ENCODE peak calls at places on chromosomes 1 and 21, in seven cellular contexts. R is mucosa of gallbladder; J is T-cell; T is fibroblast of lung; G is tibial nerve; X is effector memory CD4-positive, alpha-beta T cell; K is activated T-helper 9 cell treated with anti-CD3 and anti-CD28 coated beads, Interleukin-2, amount 50 U/mL, for 16 hours. P is an unnamed sample.

GRCh38 chr21:39375446-39375845 is 26.6 kb upstream of the HMGN1 start:
- DNase-seq in T (no peak), K (no peak), X (no peak), G (no peak), R (no peak), J (no peak), P (no peak)

GRCh38 chr1:42682739-42683529 is 716 bp downstream of the YBX1 start:
- DNase-seq in X (peak), T (peak), K (peak), G (peak), J (peak), R (peak), P (no peak)

GRCh38 chr1:89149229-89149628 is 23.3 kb upstream of the GBP2 start:
- DNase-seq in G (no peak), K (no peak), T (peak), X (no peak), R (peak), J (no peak), P (no peak)

GRCh38 chr1:24558902-24559791 is 3.3 kb downstream of the NCMAP start:
- DNase-seq in X (no peak), R (peak), K (no peak), G (peak), T (peak), J (no peak), P (peak)

GRCh38 chr21:34968414-34969333 is 80.4 kb downstream of the RUNX1 start:
- DNase-seq in X (no peak), J (no peak), K (no peak), G (no peak), R (no peak), T (peak), P (no peak)

GRCh38 chr1:41738475-41738874 is 180.2 kb downstream of the HIVEP3 start:
- DNase-seq in T (no peak), R (no peak), J (no peak), X (no peak), G (no peak), K (no peak), P (no peak)

GRCh38 chr1:167145965-167146364 is 52.1 kb downstream of the STYXL2 start:
- DNase-seq in K (no peak), T (no peak), X (no peak), G (no peak), J (no peak), R (no peak), P (no peak)

GRCh38 chr1:157505481-157506272 is 46.6 kb downstream of the FCRL5 start:
- DNase-seq in X (no peak), K (no peak), R (peak), G (peak), T (peak), J (no peak), P (no peak)

GRCh38 chr21:45989355-45990048 is 7.9 kb downstream of the COL6A1 start:
- DNase-seq in T (no peak), X (no peak), R (no peak), G (no peak), K (no peak), J (peak), P (no peak)

GRCh38 chr21:21045538-21045937 is 47.3 kb downstream of the NCAM2 start:
- DNase-seq in J (no peak), X (no peak), R (no peak), T (peak), G (no peak), K (no peak), P (no peak)

GRCh38 chr1:60988827-60989363 is 93.5 kb upstream of the NFIA start:
- DNase-seq in K (no peak), T (no peak), J (no peak), R (no peak), G (no peak), X (no peak), P (no peak)

GRCh38 chr21:42524341-42525227 is 10.9 kb downstream of the SLC37A1 start:
- DNase-seq in K (no peak), X (peak), T (peak), G (peak), R (peak), J (peak), P (peak)

GRCh38 chr1:207828485-207829158 is 76.8 kb downstream of the CD46 start:
- DNase-seq in K (peak), T (peak), R (peak), G (peak), J (peak), X (peak), P (peak)

GRCh38 chr1:47576758-47577115 is 138.9 kb downstream of the FOXD2 start:
- DNase-seq in J (no peak), G (no peak), T (no peak), X (no peak), R (no peak), K (no peak), P (no peak)

GRCh38 chr1:173669491-173669941 is at the start of gene ANKRD45:
- DNase-seq in J (no peak), X (no peak), K (no peak), T (peak), G (peak), R (no peak), P (no peak)

GRCh38 chr1:205913451-205914204 is 29.6 kb downstream of the SLC26A9 start:
- DNase-seq in X (no peak), R (peak), J (no peak), T (peak), G (no peak), K (no peak), P (peak)

GRCh38 chr1:59354754-59355337 is 58.0 kb downstream of the FGGY start:
- DNase-seq in K (no peak), T (no peak), R (no peak), G (no peak), J (no peak), X (no peak), P (no peak)

GRCh38 chr1:185825556-185825955 is 91.4 kb downstream of the HMCN1 start:
- DNase-seq in K (no peak), T (no peak), J (no peak), X (no peak), G (no peak), R (no peak), P (no peak)

GRCh38 chr1:10888791-10889627 is 92.6 kb upstream of the CASZ1 start:
- DNase-seq in X (no peak), J (no peak), R (no peak), G (no peak), T (no peak), K (no peak), P (no peak)